ENCODE peak calls at places on chromosomes 6 and 20, in seven cellular contexts. One of them, this sample, is unnamed.

GRCh38 chr20:56411759-56412472 is at the start of gene CASS4:
- DNase-seq in fibroblast of pulmonary artery: peak; percentile 97
- DNase-seq in GM23338: no peak
- DNase-seq in left lung: no peak
- DNase-seq in IMR-90: peak; percentile 89
- DNase-seq in psoas muscle: no peak
- DNase-seq in A673: no peak
- DNase-seq in this sample: no peak

GRCh38 chr6:63556369-63556768 is 15.9 kb upstream of the LOC128125822 start:
- DNase-seq in psoas muscle: no peak
- DNase-seq in fibroblast of pulmonary artery: no peak
- DNase-seq in left lung: no peak
- DNase-seq in A673: no peak
- DNase-seq in IMR-90: no peak
- DNase-seq in GM23338: no peak
- DNase-seq in this sample: no peak

GRCh38 chr20:5153612-5154542 is 27.1 kb downstream of the CDS2 start:
- DNase-seq in IMR-90: peak; percentile 41
- DNase-seq in fibroblast of pulmonary artery: no peak
- DNase-seq in A673: no peak
- DNase-seq in left lung: no peak
- DNase-seq in GM23338: no peak
- DNase-seq in psoas muscle: no peak
- DNase-seq in this sample: no peak

GRCh38 chr6:31112478-31112877 is at the start of gene C6orf15:
- DNase-seq in IMR-90: no peak
- DNase-seq in fibroblast of pulmonary artery: no peak
- DNase-seq in psoas muscle: no peak
- DNase-seq in A673: no peak
- DNase-seq in left lung: no peak
- DNase-seq in GM23338: no peak
- DNase-seq in this sample: no peak

GRCh38 chr6:111329882-111330633 is 153.0 kb downstream of the REV3L start:
- DNase-seq in GM23338: no peak
- DNase-seq in fibroblast of pulmonary artery: no peak
- DNase-seq in left lung: no peak
- DNase-seq in IMR-90: no peak
- DNase-seq in A673: no peak
- DNase-seq in psoas muscle: no peak
- DNase-seq in this sample: no peak

GRCh38 chr20:37349517-37350491 is 3.9 kb downstream of the SRC start:
- DNase-seq in GM23338: no peak
- DNase-seq in IMR-90: peak; percentile 17
- DNase-seq in psoas muscle: no peak
- DNase-seq in left lung: peak; percentile 55
- DNase-seq in fibroblast of pulmonary artery: peak; percentile 68
- DNase-seq in A673: peak; percentile 67
- DNase-seq in this sample: no peak

GRCh38 chr20:46308258-46309157 is at the start of gene CDH22:
- DNase-seq in GM23338: peak; percentile 84
- DNase-seq in IMR-90: peak; percentile 20
- DNase-seq in psoas muscle: peak; percentile 81
- DNase-seq in fibroblast of pulmonary artery: peak; percentile 43
- DNase-seq in left lung: no peak
- DNase-seq in A673: peak; percentile 72
- DNase-seq in this sample: no peak

GRCh38 chr6:42105714-42106662 is 36.4 kb downstream of the C6orf132 start:
- DNase-seq in IMR-90: no peak
- DNase-seq in GM23338: no peak
- DNase-seq in psoas muscle: peak; percentile 36
- DNase-seq in left lung: no peak
- DNase-seq in fibroblast of pulmonary artery: no peak
- DNase-seq in A673: no peak
- DNase-seq in this sample: no peak

GRCh38 chr6:154937306-154938244 is 57.5 kb upstream of the TIAM2 start:
- DNase-seq in GM23338: peak; percentile 50
- DNase-seq in A673: no peak
- DNase-seq in IMR-90: peak; percentile 77
- DNase-seq in left lung: no peak
- DNase-seq in fibroblast of pulmonary artery: no peak
- DNase-seq in psoas muscle: no peak
- DNase-seq in this sample: no peak

GRCh38 chr6:6886160-6886885 is 221.4 kb upstream of the RREB1 start:
- DNase-seq in fibroblast of pulmonary artery: no peak
- DNase-seq in psoas muscle: peak; percentile 56
- DNase-seq in IMR-90: no peak
- DNase-seq in left lung: peak; percentile 54
- DNase-seq in GM23338: no peak
- DNase-seq in A673: no peak
- DNase-seq in this sample: no peak

GRCh38 chr20:57092112-57092899 is 174.1 kb downstream of the BMP7 start:
- DNase-seq in left lung: no peak
- DNase-seq in IMR-90: peak; percentile 26
- DNase-seq in fibroblast of pulmonary artery: peak; percentile 44
- DNase-seq in GM23338: peak; percentile 88
- DNase-seq in A673: peak; percentile 75
- DNase-seq in psoas muscle: peak; percentile 69
- DNase-seq in this sample: no peak

GRCh38 chr20:9736373-9736772 is 102.5 kb downstream of the PAK5 start:
- DNase-seq in A673: no peak
- DNase-seq in left lung: no peak
- DNase-seq in GM23338: no peak
- DNase-seq in IMR-90: no peak
- DNase-seq in fibroblast of pulmonary artery: no peak
- DNase-seq in psoas muscle: no peak
- DNase-seq in this sample: no peak

GRCh38 chr6:28794175-28795002 is 129.4 kb downstream of the TRIM27 start:
- DNase-seq in fibroblast of pulmonary artery: peak; percentile 58
- DNase-seq in left lung: no peak
- DNase-seq in GM23338: peak; percentile 82
- DNase-seq in IMR-90: peak; percentile 31
- DNase-seq in A673: peak; percentile 75
- DNase-seq in psoas muscle: no peak
- DNase-seq in this sample: no peak
- H3K4me3 ChIP-seq in fibroblast of pulmonary artery: peak overlapping the region; percentile 54
- H3K4me3 ChIP-seq in left lung: no peak overlapping the region
- H3K4me3 ChIP-seq in GM23338: peak overlapping the region; percentile 68
- H3K4me3 ChIP-seq in IMR-90: peak overlapping the region; percentile 40
- H3K4me3 ChIP-seq in A673: peak overlapping the region; percentile 51
- H3K4me3 ChIP-seq in psoas muscle: no peak overlapping the region
- H3K4me3 ChIP-seq in this sample: peak overlapping the region; percentile 45

GRCh38 chr6:141990840-141991239 is 141.9 kb upstream of the GJE1 start:
- DNase-seq in GM23338: no peak
- DNase-seq in fibroblast of pulmonary artery: no peak
- DNase-seq in IMR-90: no peak
- DNase-seq in A673: no peak
- DNase-seq in psoas muscle: no peak
- DNase-seq in left lung: no peak
- DNase-seq in this sample: no peak
- TF ChIP-seq CTCF in GM23338: no peak
- TF ChIP-seq CTCF in fibroblast of pulmonary artery: no peak
- TF ChIP-seq CTCF in IMR-90: no peak
- TF ChIP-seq CTCF in A673: no peak
- TF ChIP-seq CTCF in psoas muscle: no peak
- TF ChIP-seq CTCF in left lung: no peak
- TF ChIP-seq CTCF in this sample: no peak

GRCh38 chr20:23093613-23094012 is 7.5 kb upstream of the CD93 start:
- DNase-seq in fibroblast of pulmonary artery: no peak
- DNase-seq in psoas muscle: no peak
- DNase-seq in IMR-90: no peak
- DNase-seq in A673: no peak
- DNase-seq in GM23338: no peak
- DNase-seq in left lung: no peak
- DNase-seq in this sample: no peak
- H3K4me3 ChIP-seq in fibroblast of pulmonary artery: no peak overlapping the region
- H3K4me3 ChIP-seq in psoas muscle: no peak overlapping the region
- H3K4me3 ChIP-seq in IMR-90: no peak overlapping the region
- H3K4me3 ChIP-seq in A673: no peak overlapping the region
- H3K4me3 ChIP-seq in GM23338: no peak overlapping the region
- H3K4me3 ChIP-seq in left lung: no peak overlapping the region
- H3K4me3 ChIP-seq in this sample: no peak overlapping the region

GRCh38 chr6:107728564-107728897 is 95.6 kb downstream of the SCML4 start:
- DNase-seq in GM23338: no peak
- DNase-seq in A673: no peak
- DNase-seq in fibroblast of pulmonary artery: no peak
- DNase-seq in psoas muscle: no peak
- DNase-seq in IMR-90: no peak
- DNase-seq in left lung: no peak
- DNase-seq in this sample: no peak

GRCh38 chr6:107727096-107727757 is 96.9 kb downstream of the SCML4 start:
- DNase-seq in GM23338: no peak
- DNase-seq in A673: no peak
- DNase-seq in psoas muscle: no peak
- DNase-seq in fibroblast of pulmonary artery: no peak
- DNase-seq in IMR-90: no peak
- DNase-seq in left lung: no peak
- DNase-seq in this sample: no peak

GRCh38 chr6:107730683-107731314 is 93.3 kb downstream of the SCML4 start:
- DNase-seq in left lung: no peak
- DNase-seq in psoas muscle: no peak
- DNase-seq in IMR-90: no peak
- DNase-seq in A673: no peak
- DNase-seq in fibroblast of pulmonary artery: no peak
- DNase-seq in GM23338: no peak
- DNase-seq in this sample: no peak

GRCh38 chr6:107730106-107730505 is 94.0 kb downstream of the SCML4 start:
- DNase-seq in fibroblast of pulmonary artery: no peak
- DNase-seq in psoas muscle: no peak
- DNase-seq in GM23338: peak; percentile 36
- DNase-seq in IMR-90: no peak
- DNase-seq in left lung: no peak
- DNase-seq in A673: no peak
- DNase-seq in this sample: no peak

GRCh38 chr6:107729098-107729497 is 95.0 kb downstream of the SCML4 start:
- DNase-seq in IMR-90: no peak
- DNase-seq in GM23338: peak; percentile 60
- DNase-seq in A673: no peak
- DNase-seq in fibroblast of pulmonary artery: no peak
- DNase-seq in psoas muscle: no peak
- DNase-seq in left lung: no peak
- DNase-seq in this sample: no peak
- TF ChIP-seq CTCF in IMR-90: no peak
- TF ChIP-seq CTCF in GM23338: peak; percentile 52
- TF ChIP-seq CTCF in A673: peak; percentile 36
- TF ChIP-seq CTCF in fibroblast of pulmonary artery: no peak
- TF ChIP-seq CTCF in psoas muscle: no peak
- TF ChIP-seq CTCF in left lung: no peak
- TF ChIP-seq CTCF in this sample: peak; percentile 31

DNA sequence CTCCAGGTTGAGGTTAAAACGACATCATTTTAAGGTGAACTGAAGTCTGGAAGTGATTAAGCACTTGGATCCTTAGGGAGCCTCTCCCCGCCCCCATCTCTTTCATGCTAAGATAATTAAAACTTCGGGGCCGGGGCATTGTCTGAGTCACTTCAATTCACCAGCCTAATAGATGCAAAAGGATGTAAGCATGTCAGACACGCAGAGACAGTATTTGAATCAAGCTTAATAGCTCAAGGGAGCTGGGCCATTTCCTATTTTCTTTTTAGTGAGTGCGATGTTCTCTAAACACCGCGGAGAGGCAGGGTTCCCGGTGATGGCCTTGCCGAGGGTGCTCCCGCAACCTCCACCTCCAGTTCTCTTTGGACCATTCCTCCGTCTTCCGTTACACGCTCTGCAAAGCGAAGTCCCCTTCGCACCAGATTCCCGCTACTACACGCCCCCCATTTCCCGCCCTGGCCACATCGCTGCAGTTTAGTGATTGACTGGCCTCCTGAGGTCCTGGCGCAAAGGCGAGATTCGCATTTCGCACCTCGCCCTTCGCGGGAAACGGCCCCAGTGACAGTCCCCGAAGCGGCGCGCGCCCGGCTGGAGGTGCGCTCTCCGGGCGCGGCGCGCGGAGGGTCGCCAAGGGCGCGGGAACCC is 516 bp upstream of the IRF4 start:
- DNase-seq in left lung: no peak
- DNase-seq in GM23338: peak; percentile 77
- DNase-seq in A673: peak; percentile 55
- DNase-seq in fibroblast of pulmonary artery: no peak
- DNase-seq in psoas muscle: no peak
- DNase-seq in IMR-90: no peak
- DNase-seq in this sample: no peak
- H3K4me3 ChIP-seq in left lung: peak overlapping the region; percentile 42
- H3K4me3 ChIP-seq in GM23338: peak overlapping the region; percentile 72
- H3K4me3 ChIP-seq in A673: peak overlapping the region; percentile 7
- H3K4me3 ChIP-seq in fibroblast of pulmonary artery: no peak overlapping the region
- H3K4me3 ChIP-seq in psoas muscle: peak overlapping the region; percentile 57
- H3K4me3 ChIP-seq in IMR-90: no peak overlapping the region
- H3K4me3 ChIP-seq in this sample: no peak overlapping the region

GRCh38 chr6:38337819-38338465 is 301.8 kb downstream of the BTBD9 start:
- DNase-seq in fibroblast of pulmonary artery: peak; percentile 77
- DNase-seq in IMR-90: peak; percentile 88
- DNase-seq in GM23338: no peak
- DNase-seq in psoas muscle: no peak
- DNase-seq in A673: peak; percentile 11
- DNase-seq in left lung: no peak
- DNase-seq in this sample: no peak
- TF ChIP-seq CTCF in fibroblast of pulmonary artery: peak; percentile 44
- TF ChIP-seq CTCF in IMR-90: peak; percentile 36
- TF ChIP-seq CTCF in GM23338: no peak
- TF ChIP-seq CTCF in psoas muscle: no peak
- TF ChIP-seq CTCF in A673: no peak
- TF ChIP-seq CTCF in left lung: peak; percentile 13
- TF ChIP-seq CTCF in this sample: peak; percentile 4